ENCODE peak calls at places on chromosomes 13 and 19, in ten cellular contexts. V is cardiac fibroblast, T is AG10803, I is AG09309, L is H1, C is ascending aorta, G is omental fat pad, M is RWPE2, W is thoracic aorta, Y is cardiac muscle cell. B is an unnamed sample.

GRCh38 chr19:16496613-16496983 is 404 bp downstream of the C19orf44 start:
- DNase-seq in V (peak; percentile 75), T (peak; percentile 59), I (no peak), L (no peak), C (peak; percentile 75), G (no peak), M (no peak), W (peak; percentile 20), Y (no peak), B (no peak)

GRCh38 chr19:28049875-28050274 is 1163.1 kb downstream of the UQCRFS1 start:
- DNase-seq in V (no peak), T (no peak), I (no peak), L (no peak), C (no peak), G (no peak), M (no peak), W (no peak), Y (no peak), B (no peak)

GRCh38 chr13:35157143-35157755 is 215.2 kb downstream of the NBEA start:
- DNase-seq in V (peak; percentile 75), T (peak; percentile 55), I (no peak), L (no peak), C (no peak), G (no peak), M (no peak), W (no peak), Y (peak; percentile 49), B (peak; percentile 29)

GRCh38 chr13:52850396-52851152 is 2.1 kb upstream of the PCDH8 start:
- DNase-seq in V (peak; percentile 34), T (peak; percentile 48), I (no peak), L (peak; percentile 72), C (peak; percentile 73), G (no peak), M (peak; percentile 52), W (peak; percentile 13), Y (peak; percentile 92), B (peak; percentile 80)

GRCh38 chr19:42170715-42171114 is 38.5 kb upstream of the POU2F2 start:
- DNase-seq in V (no peak), T (no peak), I (no peak), L (no peak), C (no peak), G (no peak), M (no peak), W (no peak), Y (no peak), B (no peak)

GRCh38 chr13:108086678-108087077 is 128.7 kb downstream of the LIG4 start:
- DNase-seq in V (no peak), T (peak; percentile 0), I (peak; percentile 5), L (no peak), C (no peak), G (no peak), M (no peak), W (no peak), Y (no peak), B (no peak)

GRCh38 chr13:44368062-44368591 is 5.5 kb upstream of the SERP2 start:
- DNase-seq in V (no peak), T (peak; percentile 84), I (peak; percentile 75), L (no peak), C (no peak), G (no peak), M (no peak), W (no peak), Y (no peak), B (no peak)

GRCh38 chr13:23506821-23507210 is 63.4 kb upstream of the TNFRSF19 start:
- DNase-seq in V (peak; percentile 86), T (peak; percentile 84), I (no peak), L (no peak), C (no peak), G (no peak), M (no peak), W (no peak), Y (peak; percentile 33), B (no peak)

GRCh38 chr13:112615391-112615790 is 27.4 kb upstream of the TUBGCP3 start:
- DNase-seq in V (no peak), T (no peak), I (no peak), L (no peak), C (no peak), G (no peak), M (no peak), W (no peak), Y (no peak), B (no peak)

GRCh38 chr13:27917121-27917947 is 2.5 kb upstream of the PDX1 start:
- DNase-seq in V (no peak), T (no peak), I (no peak), L (no peak), C (no peak), G (no peak), M (no peak), W (no peak), Y (no peak), B (no peak)

GRCh38 chr13:47933688-47934011 is 67.4 kb downstream of the SUCLA2 start:
- DNase-seq in V (peak; percentile 20), T (peak; percentile 6), I (no peak), L (no peak), C (no peak), G (no peak), M (no peak), W (no peak), Y (no peak), B (no peak)

GRCh38 chr13:45715351-45715750 is 13.2 kb downstream of the CBY2 start:
- DNase-seq in V (no peak), T (no peak), I (no peak), L (no peak), C (no peak), G (no peak), M (no peak), W (no peak), Y (no peak), B (no peak)

GRCh38 chr19:50384685-50385535 is 763 bp downstream of the POLD1 start:
- DNase-seq in V (peak; percentile 25), T (peak; percentile 13), I (no peak), L (no peak), C (no peak), G (no peak), M (no peak), W (no peak), Y (peak; percentile 11), B (peak; percentile 3)

GRCh38 chr19:15154002-15154612 is 46.7 kb downstream of the NOTCH3 start:
- DNase-seq in V (peak; percentile 72), T (peak; percentile 39), I (no peak), L (no peak), C (no peak), G (no peak), M (no peak), W (no peak), Y (peak; percentile 40), B (peak; percentile 33)

GRCh38 chr13:73671011-73671410 is 463.2 kb downstream of the KLF12 start:
- DNase-seq in V (no peak), T (no peak), I (no peak), L (no peak), C (no peak), G (no peak), M (no peak), W (no peak), Y (no peak), B (no peak)

GRCh38 chr19:9709305-9709704 is 34.4 kb upstream of the ZNF562 start:
- DNase-seq in V (no peak), T (no peak), I (no peak), L (no peak), C (no peak), G (no peak), M (no peak), W (no peak), Y (no peak), B (no peak)

GRCh38 chr19:9705836-9706235 is 30.9 kb upstream of the ZNF562 start:
- DNase-seq in V (no peak), T (no peak), I (no peak), L (no peak), C (no peak), G (no peak), M (no peak), W (no peak), Y (no peak), B (no peak)

GRCh38 chr19:9711815-9712214 is 36.9 kb upstream of the ZNF562 start:
- DNase-seq in V (no peak), T (no peak), I (no peak), L (no peak), C (no peak), G (no peak), M (no peak), W (no peak), Y (no peak), B (no peak)
- TF ChIP-seq CTCF in V (no peak), T (no peak), I (no peak), L (no peak), C (no peak), G (no peak), M (no peak), W (no peak), Y (no peak), B (no peak)

DNA sequence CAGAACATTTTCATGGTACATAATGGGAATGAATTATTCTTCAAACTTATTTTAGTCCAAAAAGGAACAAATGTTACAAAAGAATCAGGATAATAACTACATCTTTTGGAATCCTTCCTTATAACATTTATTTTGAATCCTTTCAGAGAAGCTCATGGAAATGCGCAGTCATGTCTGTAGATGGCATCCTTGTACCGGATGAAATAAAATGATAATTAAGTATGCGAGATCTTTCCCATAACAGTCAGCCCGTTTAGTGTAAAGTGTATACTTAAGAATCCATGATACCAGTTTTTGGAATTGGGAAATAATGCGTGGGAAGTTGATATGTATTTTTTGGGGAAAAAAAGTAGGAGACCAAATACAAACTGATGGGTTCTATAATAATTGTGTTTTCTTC is 418.8 kb downstream of the GPC5 start:
- DNase-seq in V (peak; percentile 6), T (no peak), I (no peak), L (no peak), C (no peak), G (no peak), M (no peak), W (no peak), Y (no peak), B (no peak)
- TF ChIP-seq CTCF in V (no peak), T (no peak), I (no peak), L (no peak), C (no peak), G (no peak), M (peak; percentile 36), W (no peak), Y (peak; percentile 52), B (no peak)

GRCh38 chr19:57465680-57466381 is 8.9 kb upstream of the VN1R1 start:
- DNase-seq in V (peak; percentile 70), T (peak; percentile 23), I (no peak), L (no peak), C (no peak), G (no peak), M (no peak), W (no peak), Y (no peak), B (peak; percentile 25)
- TF ChIP-seq CTCF in V (peak; percentile 67), T (peak; percentile 45), I (peak; percentile 71), L (no peak), C (no peak), G (no peak), M (peak; percentile 21), W (no peak), Y (peak; percentile 42), B (peak; percentile 37)

DNA sequence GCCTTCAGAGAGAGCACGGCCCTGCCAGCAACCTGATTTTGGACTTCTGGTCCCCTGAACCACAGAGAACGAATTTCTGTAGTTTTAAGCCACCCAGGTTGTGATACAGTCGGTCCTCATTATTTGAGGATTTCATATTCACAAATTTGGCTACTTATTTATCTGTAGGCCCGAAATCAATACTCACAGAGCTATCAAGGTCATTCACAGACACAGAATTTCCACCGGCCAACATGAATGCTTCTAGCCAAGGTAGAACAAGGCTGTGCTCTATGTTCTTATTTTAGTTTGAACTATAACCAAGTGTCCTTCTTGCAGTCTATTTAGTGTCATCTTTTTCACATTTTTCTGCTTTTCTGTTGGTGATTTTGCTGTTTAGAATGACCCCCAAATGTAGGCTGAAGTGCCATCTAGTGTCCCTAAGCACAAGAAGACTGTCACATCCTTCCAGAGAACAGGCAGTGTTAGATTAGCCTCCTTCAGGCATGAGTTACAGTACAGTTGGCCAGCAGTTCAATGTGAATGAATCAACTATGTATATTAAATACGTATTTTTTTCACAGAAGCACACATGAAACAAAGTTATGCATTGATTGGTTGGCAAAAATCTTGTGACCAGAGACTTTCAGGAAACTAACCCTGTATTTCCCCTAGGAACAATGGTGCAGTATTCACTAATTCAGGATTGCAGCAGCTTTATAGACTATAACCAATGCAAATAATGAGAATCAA is 63.5 kb downstream of the C13orf42 start:
- DNase-seq in V (no peak), T (no peak), I (no peak), L (no peak), C (no peak), G (no peak), M (no peak), W (no peak), Y (no peak), B (no peak)
- TF ChIP-seq CTCF in V (no peak), T (no peak), I (no peak), L (no peak), C (no peak), G (no peak), M (no peak), W (no peak), Y (no peak), B (no peak)